ENCODE peak calls at places on chromosomes 16 and 17, in ten cellular contexts. V is effector memory CD4-positive, alpha-beta T cell; J is activated T-helper 1 cell treated with anti-CD3 and anti-CD28 coated beads, Interleukin-2, amount 50 U/mL, for 16 hours; K is NCI-H2029; R is right atrium auricular region; Q is stimulated activated CD8-positive, alpha-beta memory T cell treated with anti-CD3 and anti-CD28 coated beads, Interleukin-12 subunit alpha, Interleukin-12 subunit beta, amount 100 ng/mL, for 4 hours; C is NCI-H510A; H is small intestine; U is SHP77; M is ascending aorta. I is an unnamed sample.

GRCh38 chr17:80812362-80813088 is 179.1 kb upstream of the CHMP6 start:
- DNase-seq in Q (no peak), C (no peak), V (no peak), R (no peak), U (no peak), M (peak), K (no peak), H (no peak), J (no peak), I (no peak)

GRCh38 chr16:25014500-25015147 is 545 bp downstream of the ARHGAP17 start:
- DNase-seq in U (peak), V (no peak), R (peak), Q (no peak), H (peak), M (peak), J (peak), C (peak), K (no peak), I (no peak)

GRCh38 chr16:89143201-89143741 is 28.3 kb upstream of the CDH15 start:
- DNase-seq in M (no peak), V (no peak), Q (no peak), J (no peak), U (no peak), K (no peak), R (no peak), H (no peak), C (no peak), I (no peak)

GRCh38 chr16:71439531-71439930 is 2.3 kb downstream of the TLE7 start:
- DNase-seq in R (no peak), U (no peak), K (no peak), J (no peak), M (no peak), V (no peak), H (no peak), C (no peak), Q (no peak), I (no peak)

GRCh38 chr16:70777973-70778406 is 23.0 kb downstream of the VAC14 start:
- DNase-seq in J (no peak), U (no peak), Q (no peak), K (no peak), V (no peak), H (no peak), C (no peak), R (no peak), M (no peak), I (no peak)

GRCh38 chr16:49537924-49538455 is 164.4 kb downstream of the C16orf78 start:
- DNase-seq in M (no peak), V (no peak), C (no peak), U (no peak), J (no peak), Q (no peak), K (no peak), R (no peak), H (no peak), I (no peak)

GRCh38 chr17:74960739-74961342 is 11.7 kb downstream of the HID1 start:
- DNase-seq in Q (no peak), K (no peak), C (no peak), M (no peak), J (no peak), U (no peak), R (no peak), V (no peak), H (peak), I (no peak)

GRCh38 chr16:11052080-11052808 is 107.9 kb downstream of the CLEC16A start:
- DNase-seq in H (peak), R (no peak), U (no peak), M (no peak), Q (no peak), V (no peak), J (peak), K (no peak), C (no peak), I (no peak)

GRCh38 chr17:73768691-73769090 is 124.4 kb upstream of the SDK2 start:
- DNase-seq in M (no peak), C (no peak), H (no peak), J (no peak), R (no peak), V (no peak), K (no peak), Q (no peak), U (no peak), I (no peak)

GRCh38 chr16:47715442-47716054 is 254.4 kb downstream of the PHKB start:
- DNase-seq in J (no peak), R (no peak), V (no peak), U (no peak), H (no peak), M (no peak), Q (no peak), K (no peak), C (no peak), I (no peak)

GRCh38 chr16:30398660-30399434 is 3.6 kb downstream of the ZNF48 start:
- DNase-seq in K (no peak), Q (no peak), R (no peak), U (no peak), V (no peak), J (no peak), M (no peak), C (no peak), H (no peak), I (no peak)

GRCh38 chr16:4263504-4264436 is 9.1 kb downstream of the TFAP4 start:
- DNase-seq in U (no peak), K (no peak), C (no peak), M (peak), H (peak), R (no peak), Q (no peak), J (no peak), V (no peak), I (no peak)

GRCh38 chr17:75679706-75680201 is 12.6 kb downstream of the SAP30BP start:
- DNase-seq in Q (no peak), M (no peak), R (no peak), H (peak), J (no peak), V (no peak), C (no peak), U (no peak), K (peak), I (no peak)

GRCh38 chr17:56638536-56639177 is 45.2 kb downstream of the NOG start:
- DNase-seq in V (no peak), U (no peak), C (no peak), K (no peak), Q (no peak), M (no peak), R (no peak), H (no peak), J (no peak), I (no peak)

I was measured in NCI-H1930.